ENCODE peak calls at places on chromosomes 6 and 20, in seven cellular contexts. I is psoas muscle; W is adrenal gland; P is heart left ventricle; X is ovary; V is naive thymus-derived CD4-positive, alpha-beta T cell; O is K562. M is an unnamed sample. For H3K4me1, the result is how much of the 10 kb centered on the place peaks cover.

GRCh38 chr6:113185299-113185698 is 671.8 kb upstream of the MARCKS start:
- DNase-seq in I (no peak), W (no peak), P (no peak), X (no peak), V (no peak), O (no peak), M (no peak)

GRCh38 chr6:84013931-84014330 is 19.6 kb upstream of the MRAP2 start:
- DNase-seq in I (no peak), W (no peak), P (no peak), X (no peak), V (no peak), O (no peak), M (no peak)

GRCh38 chr20:19073584-19074198 is 138.8 kb upstream of the SLC24A3 start:
- DNase-seq in I (no peak), W (no peak), P (no peak), X (no peak), V (no peak), O (peak), M (peak)

GRCh38 chr20:60097285-60097684 is 139.1 kb downstream of the CDH26 start:
- DNase-seq in I (no peak), W (no peak), P (no peak), X (no peak), V (no peak), O (no peak), M (no peak)

GRCh38 chr6:149925253-149925973 is 2.5 kb upstream of the RAET1G start:
- DNase-seq in I (peak), W (peak), P (no peak), X (peak), V (no peak), O (no peak), M (no peak)

GRCh38 chr6:167005350-167006159 is 6.4 kb downstream of the CEP43 start:
- DNase-seq in I (peak), W (peak), P (peak), X (peak), V (no peak), O (peak), M (peak)

GRCh38 chr20:24938498-24938897 is 10.6 kb upstream of the CST7 start:
- DNase-seq in I (no peak), W (no peak), P (no peak), X (no peak), V (no peak), O (no peak), M (no peak)

GRCh38 chr6:132919476-132919875 is 105.1 kb downstream of the RPS12 start:
- DNase-seq in I (peak), W (peak), P (peak), X (peak), V (no peak), O (no peak), M (no peak)

GRCh38 chr6:111423960-111424846 is 58.8 kb downstream of the REV3L start:
- DNase-seq in I (no peak), W (no peak), P (peak), X (no peak), V (no peak), O (peak), M (peak)

GRCh38 chr6:39422273-39422672 is 99.8 kb upstream of the KCNK16 start:
- DNase-seq in I (no peak), W (no peak), P (peak), X (no peak), V (no peak), O (no peak), M (no peak)

GRCh38 chr6:39428152-39428551 is 105.7 kb upstream of the KCNK16 start:
- DNase-seq in I (no peak), W (no peak), P (no peak), X (no peak), V (no peak), O (no peak), M (no peak)

GRCh38 chr6:39425346-39426056 is 103.0 kb upstream of the KCNK16 start:
- DNase-seq in I (no peak), W (no peak), P (no peak), X (no peak), V (no peak), O (no peak), M (no peak)

GRCh38 chr6:39424831-39425230 is 102.3 kb upstream of the KCNK16 start:
- DNase-seq in I (no peak), W (no peak), P (no peak), X (no peak), V (no peak), O (no peak), M (no peak)

DNA sequence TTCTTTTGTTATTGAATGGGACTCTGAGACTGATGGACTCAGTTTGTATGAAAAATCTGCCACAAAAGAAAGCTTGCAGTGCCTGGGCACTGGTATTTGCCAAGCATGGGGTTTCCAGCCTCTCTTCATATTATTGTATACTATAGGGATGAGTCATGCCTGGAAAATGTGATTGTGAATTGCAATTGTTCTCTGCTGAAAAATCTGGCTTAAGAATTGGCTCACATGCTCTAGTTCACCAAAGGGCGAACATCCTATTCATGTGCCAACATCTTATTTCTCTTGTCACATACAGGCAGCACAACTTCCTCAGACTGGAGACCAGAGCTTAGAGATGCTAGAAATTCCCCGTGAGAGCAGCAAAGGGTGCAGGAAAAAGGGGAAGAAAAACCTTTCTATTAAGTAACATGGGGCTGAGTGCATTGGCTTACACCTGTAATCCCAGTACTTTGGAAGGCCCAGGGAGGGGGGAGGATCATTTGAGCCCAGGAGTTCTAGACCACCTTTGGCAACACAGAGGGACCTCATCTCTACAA is 103.6 kb upstream of the KCNK16 start:
- DNase-seq in I (no peak), W (no peak), P (no peak), X (no peak), V (no peak), O (no peak), M (no peak)
- H3K4me1 ChIP-seq in I (under half), W (under half), P (under half), X (under half), V (under half), O (under half), M (under half)

DNA sequence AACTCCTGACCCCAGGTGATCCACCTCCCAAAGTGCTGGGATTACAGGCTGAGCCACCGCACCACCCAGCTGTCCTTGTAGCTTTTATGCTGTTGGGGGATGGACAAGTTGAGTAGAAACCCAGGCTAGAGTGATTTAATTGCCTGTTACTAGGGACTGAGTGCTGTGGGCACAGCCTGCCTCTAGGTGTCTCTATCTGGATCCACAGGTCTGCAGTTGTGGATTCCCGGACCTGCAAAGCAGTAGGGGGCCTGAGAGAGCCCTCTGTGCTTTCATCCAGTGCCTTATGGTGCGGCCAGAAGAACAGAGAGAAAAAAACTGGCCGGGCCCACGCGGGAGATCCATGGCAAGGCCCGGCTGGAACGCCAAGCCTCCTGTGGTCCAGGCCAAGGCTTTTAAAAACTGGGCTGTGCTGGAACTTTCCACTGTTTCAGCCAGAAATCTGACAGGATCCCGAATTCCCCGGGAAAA is 5.1 kb downstream of the SIRPA start:
- DNase-seq in I (peak), W (peak), P (peak), X (peak), V (no peak), O (peak), M (peak)
- H3K4me1 ChIP-seq in I (under half), W (under half), P (under half), X (under half), V (under half), O (under half), M (under half)

GRCh38 chr20:63178445-63178818 is 37.5 kb downstream of the YTHDF1 start:
- DNase-seq in I (no peak), W (no peak), P (no peak), X (no peak), V (no peak), O (no peak), M (no peak)

GRCh38 chr20:63176035-63176434 is 39.9 kb downstream of the YTHDF1 start:
- DNase-seq in I (no peak), W (no peak), P (no peak), X (no peak), V (no peak), O (no peak), M (no peak)

GRCh38 chr20:63177785-63178444 is 38.0 kb downstream of the YTHDF1 start:
- DNase-seq in I (no peak), W (no peak), P (no peak), X (no peak), V (no peak), O (no peak), M (no peak)

GRCh38 chr20:63176448-63177133 is 39.3 kb downstream of the YTHDF1 start:
- DNase-seq in I (no peak), W (no peak), P (no peak), X (no peak), V (no peak), O (no peak), M (no peak)

DNA sequence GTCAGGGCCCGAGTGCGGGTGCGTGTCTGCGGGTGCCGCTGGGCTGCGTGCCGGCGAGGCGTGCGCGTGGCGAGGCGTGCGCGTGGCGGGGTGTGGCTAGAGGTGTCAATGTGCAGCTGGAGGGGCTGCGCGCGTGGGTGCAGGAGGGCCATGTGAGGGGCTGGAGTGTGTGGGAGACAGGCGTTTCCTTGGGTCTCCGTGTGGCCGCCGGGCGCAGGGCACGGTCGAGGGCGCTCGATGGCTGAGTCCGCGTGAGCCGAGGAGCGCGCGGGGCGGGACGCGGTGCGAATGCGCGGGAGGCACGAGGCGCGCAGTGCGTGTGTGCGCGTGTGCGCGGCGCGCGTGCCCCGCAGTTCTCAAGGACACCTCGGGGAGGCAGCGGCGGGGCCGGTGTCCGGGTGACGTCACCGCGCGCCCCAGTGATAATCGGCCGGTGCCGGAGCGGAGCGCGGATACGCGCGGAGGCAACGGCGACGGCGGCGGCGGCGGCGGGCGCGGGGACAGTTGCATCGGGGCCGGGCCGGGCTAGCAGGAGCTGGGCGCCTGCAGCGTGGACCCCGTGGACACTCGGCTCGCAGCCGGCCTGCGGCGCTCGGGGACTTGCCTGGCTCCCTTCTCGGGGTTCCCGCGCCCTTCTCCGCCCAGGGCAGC is 38.7 kb downstream of the YTHDF1 start:
- DNase-seq in I (peak), W (no peak), P (no peak), X (no peak), V (no peak), O (no peak), M (no peak)
- H3K4me1 ChIP-seq in I (under half), W (under half), P (under half), X (under half), V (under half), O (half or more), M (under half)

DNA sequence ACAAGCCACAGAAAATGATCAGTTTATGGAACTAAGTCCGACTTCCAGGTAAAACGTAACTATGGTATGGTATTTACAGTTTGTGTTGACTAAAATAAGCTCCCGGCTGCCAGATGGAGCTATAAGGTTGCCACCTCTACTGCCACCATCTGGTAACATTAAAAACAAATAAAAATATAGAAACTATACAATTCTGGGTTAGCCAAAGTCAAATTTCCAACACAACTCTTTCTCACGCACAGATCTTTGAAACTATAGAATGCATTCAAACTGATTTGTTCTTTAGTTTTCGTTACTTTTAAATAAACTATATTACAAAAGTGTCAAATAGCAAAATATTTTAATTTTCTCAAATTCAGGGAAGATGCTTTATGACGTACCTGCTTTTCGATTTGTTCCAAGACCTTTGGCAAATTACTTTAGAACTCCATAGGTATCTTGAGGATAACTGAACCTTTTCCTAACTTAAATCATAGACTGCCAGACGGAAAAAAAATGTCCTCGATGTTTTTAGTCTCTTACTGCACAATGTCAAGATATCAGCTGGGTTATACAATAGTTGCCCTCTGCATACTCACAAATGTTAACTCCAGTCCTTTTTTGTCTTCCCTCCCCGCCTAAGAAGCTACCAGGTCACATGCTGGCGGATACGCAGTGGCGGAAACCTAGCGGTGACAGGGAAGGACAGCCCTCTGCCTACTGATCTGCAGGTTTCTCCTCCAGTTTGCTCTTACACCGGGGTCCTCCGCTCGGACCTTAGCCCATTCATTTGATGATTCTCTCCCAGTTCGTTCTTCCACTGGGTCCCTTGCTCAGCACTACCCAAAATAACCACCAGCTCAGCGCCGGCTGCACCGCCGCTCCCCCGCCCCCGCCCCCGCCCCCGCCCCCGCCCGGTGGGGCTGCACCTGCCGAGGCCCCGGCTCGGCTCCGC is 888 bp downstream of the SLC17A5 start:
- DNase-seq in I (peak), W (peak), P (peak), X (peak), V (peak), O (peak), M (peak)
- H3K4me1 ChIP-seq in I (under half), W (under half), P (under half), X (under half), V (under half), O (under half), M (under half)

DNA sequence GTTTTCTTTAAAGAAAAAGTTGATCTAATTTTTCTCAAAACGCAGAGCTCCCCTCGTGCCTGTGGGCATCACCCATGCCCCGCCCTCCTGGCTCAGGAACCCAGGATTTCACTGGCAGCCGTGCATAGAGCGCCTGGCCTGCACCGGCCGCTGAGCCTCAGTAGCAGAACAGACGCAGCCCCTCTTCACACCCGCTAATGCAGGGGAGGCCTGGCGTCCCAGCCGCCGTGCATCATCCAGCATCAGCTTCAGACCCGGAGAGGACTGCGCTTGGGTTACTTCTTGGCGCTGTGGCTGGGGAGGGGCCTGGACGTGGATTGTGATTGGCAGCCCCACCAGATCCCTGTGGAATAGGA is 18.1 kb downstream of the RBM38 start:
- DNase-seq in I (peak), W (no peak), P (no peak), X (no peak), V (no peak), O (no peak), M (peak)
- H3K4me1 ChIP-seq in I (under half), W (under half), P (under half), X (under half), V (under half), O (half or more), M (under half)

DNA sequence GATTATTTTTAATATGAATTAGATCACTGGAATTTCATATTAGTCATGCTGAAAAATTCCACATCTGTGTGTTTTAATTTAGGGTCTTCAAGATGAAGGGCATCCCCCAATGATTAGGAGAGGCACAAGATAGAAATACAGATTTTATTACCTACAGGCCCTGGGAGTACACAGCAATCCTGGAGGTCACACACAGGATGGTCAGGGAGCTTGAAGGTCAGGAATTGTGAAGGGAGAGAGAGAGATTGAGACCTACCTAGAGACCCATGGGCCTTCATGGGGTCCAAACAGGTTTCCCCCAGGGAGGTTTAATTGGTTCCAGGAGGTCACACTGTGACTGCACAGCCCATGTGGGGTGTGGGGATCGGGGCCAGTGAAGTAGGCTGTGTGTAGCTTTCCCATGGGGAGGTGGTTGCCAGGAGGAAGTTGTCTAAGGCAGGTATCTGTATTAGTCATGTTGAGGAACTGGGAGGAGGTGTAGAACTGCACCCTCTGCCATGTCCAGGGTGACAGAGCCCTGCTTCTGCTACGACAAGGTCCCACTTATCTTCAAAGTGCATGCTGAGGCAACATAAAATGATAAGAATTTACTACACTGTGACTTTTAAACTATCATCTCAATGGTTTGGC is 18.3 kb downstream of the SNX9 start:
- DNase-seq in I (no peak), W (peak), P (no peak), X (no peak), V (no peak), O (peak), M (no peak)
- H3K4me1 ChIP-seq in I (half or more), W (under half), P (under half), X (under half), V (under half), O (under half), M (under half)

GRCh38 chr20:51403465-51404220 is 138.9 kb downstream of the NFATC2 start:
- DNase-seq in I (no peak), W (no peak), P (no peak), X (no peak), V (no peak), O (no peak), M (no peak)
- H3K4me1 ChIP-seq in I (under half), W (under half), P (under half), X (under half), V (half or more), O (under half), M (under half)

M was measured in BE2C.